ENCODE peak calls at places on chromosomes 13 and 19, in four cellular contexts. S is neuronal stem cell, F is IMR-90, U is mesenchymal stem cell. E is an unnamed sample.

GRCh38 chr19:51702754-51703654 is 9.9 kb downstream of the SPACA6 start:
- DNase-seq in S (no peak), F (no peak), U (peak; percentile 28), E (peak; percentile 91)

GRCh38 chr19:31378404-31378803 is 29.2 kb upstream of the TSHZ3 start:
- DNase-seq in S (no peak), F (peak; percentile 95), U (peak; percentile 92), E (no peak)

GRCh38 chr19:22052644-22053013 is 345 bp downstream of the ZNF257 start:
- DNase-seq in S (no peak), F (no peak), U (no peak), E (no peak)

GRCh38 chr13:37621811-37622361 is 23.3 kb upstream of the POSTN start:
- DNase-seq in S (no peak), F (peak; percentile 84), U (peak; percentile 79), E (no peak)

GRCh38 chr13:23292596-23292995 is 111.8 kb downstream of the SGCG start:
- DNase-seq in S (no peak), F (no peak), U (no peak), E (no peak)

GRCh38 chr19:15452111-15453047 is 2.6 kb upstream of the WIZ start:
- DNase-seq in S (peak; percentile 86), F (peak; percentile 58), U (peak; percentile 90), E (peak; percentile 91)

GRCh38 chr19:54436031-54436523 is 12.9 kb upstream of the LENG8 start:
- DNase-seq in S (no peak), F (no peak), U (no peak), E (no peak)

GRCh38 chr19:43506629-43507028 is 2.1 kb upstream of the PHLDB3 start:
- DNase-seq in S (no peak), F (no peak), U (no peak), E (no peak)

GRCh38 chr13:40103864-40104263 is 448.4 kb downstream of the COG6 start:
- DNase-seq in S (no peak), F (no peak), U (no peak), E (no peak)

GRCh38 chr19:3625996-3626472 is 556 bp downstream of the CACTIN start:
- DNase-seq in S (no peak), F (no peak), U (peak; percentile 35), E (peak; percentile 18)
- H4K8ac ChIP-seq in S (no peak overlapping the region), F (peak overlapping the region; percentile 100), U (no peak overlapping the region), E (no peak overlapping the region)

DNA sequence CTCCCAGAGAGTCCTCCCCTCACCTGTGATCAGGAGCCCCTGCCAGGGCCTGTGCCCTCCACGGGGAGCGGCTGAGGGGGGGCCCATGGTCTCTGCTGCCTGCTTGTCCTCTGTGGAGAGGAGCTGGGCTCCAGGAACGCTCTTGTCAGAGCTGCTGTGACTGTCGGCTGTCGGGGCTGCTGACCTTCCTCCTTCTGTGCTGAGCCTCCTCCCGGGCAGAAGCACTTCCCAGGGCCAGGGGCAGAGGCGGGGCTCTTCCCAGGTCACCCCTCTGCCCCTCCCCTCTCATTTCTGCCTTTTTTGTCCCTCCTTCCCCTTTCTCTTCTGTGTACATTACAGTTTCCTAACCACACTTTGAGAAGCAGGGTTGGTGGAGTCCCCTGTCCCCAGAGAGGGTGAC is at the start of gene CEACAM4:
- DNase-seq in S (no peak), F (no peak), U (no peak), E (no peak)
- H3K27me3 ChIP-seq in S (no peaks in the 10 kb centered on the region), F (peaks cover 2% of the 10 kb centered on the region), U (peaks cover 46% of the 10 kb centered on the region), E (no peaks in the 10 kb centered on the region)

DNA sequence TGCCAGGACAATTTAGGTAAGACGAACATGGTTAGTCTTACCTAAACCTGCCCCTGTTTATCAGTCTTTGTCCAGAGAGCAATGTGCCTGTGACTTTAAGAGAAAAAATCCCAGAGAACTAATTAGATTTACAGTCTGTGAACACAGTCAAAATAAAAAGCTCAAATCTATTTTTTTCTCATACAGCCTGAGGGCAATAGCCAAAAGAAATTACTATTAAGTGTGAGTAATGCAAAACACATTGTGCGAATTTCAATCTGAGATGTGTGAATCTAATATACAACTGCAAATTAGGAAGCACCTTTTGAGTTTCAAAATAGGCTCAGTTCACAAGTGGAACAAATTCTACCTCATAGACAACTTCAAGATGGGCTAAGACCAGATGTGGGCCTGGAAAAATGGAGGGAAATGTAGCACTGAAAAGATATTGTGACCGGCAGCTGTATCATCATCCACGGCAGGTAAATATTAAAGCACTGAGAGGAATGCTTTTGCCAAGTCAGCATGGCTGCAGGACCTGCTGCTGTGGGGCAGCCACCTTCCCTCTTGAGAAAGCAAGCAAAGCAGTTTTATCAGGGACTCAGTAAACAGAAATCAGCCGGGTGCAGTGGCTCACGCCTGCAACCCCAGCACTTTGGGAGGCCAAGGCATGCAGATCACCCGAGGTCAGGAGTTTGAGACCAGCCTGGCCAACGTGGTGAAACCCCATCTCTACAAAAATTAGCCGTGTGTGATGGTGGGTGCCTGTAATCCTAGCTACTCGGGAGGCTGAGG is 114.8 kb downstream of the KATNAL1 start:
- DNase-seq in S (no peak), F (no peak), U (no peak), E (no peak)
- H3K9ac ChIP-seq in S (no peak overlapping the region), F (no peak overlapping the region), U (no peak overlapping the region), E (no peak overlapping the region)

DNA sequence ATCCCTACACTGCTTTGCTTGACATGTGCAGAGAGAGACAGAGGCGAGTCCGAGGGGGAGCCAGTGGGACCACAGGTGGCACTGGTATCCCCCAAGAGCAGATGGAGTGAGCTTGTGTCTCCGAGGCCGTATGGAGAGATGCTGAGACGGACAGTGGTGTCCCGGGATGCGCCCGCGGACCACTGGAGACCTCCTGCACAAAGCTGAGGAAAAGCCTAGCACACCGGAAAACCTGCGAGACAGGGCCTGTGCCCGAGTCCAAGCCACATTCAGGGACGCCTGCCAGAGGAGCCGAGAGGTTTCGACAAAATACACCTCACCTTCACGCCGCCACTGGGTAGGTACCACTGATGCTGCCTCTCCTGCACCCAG is 66.0 kb upstream of the ZNF527 start:
- DNase-seq in S (no peak), F (no peak), U (no peak), E (no peak)
- H4K8ac ChIP-seq in S (no peak overlapping the region), F (no peak overlapping the region), U (no peak overlapping the region), E (no peak overlapping the region)

DNA sequence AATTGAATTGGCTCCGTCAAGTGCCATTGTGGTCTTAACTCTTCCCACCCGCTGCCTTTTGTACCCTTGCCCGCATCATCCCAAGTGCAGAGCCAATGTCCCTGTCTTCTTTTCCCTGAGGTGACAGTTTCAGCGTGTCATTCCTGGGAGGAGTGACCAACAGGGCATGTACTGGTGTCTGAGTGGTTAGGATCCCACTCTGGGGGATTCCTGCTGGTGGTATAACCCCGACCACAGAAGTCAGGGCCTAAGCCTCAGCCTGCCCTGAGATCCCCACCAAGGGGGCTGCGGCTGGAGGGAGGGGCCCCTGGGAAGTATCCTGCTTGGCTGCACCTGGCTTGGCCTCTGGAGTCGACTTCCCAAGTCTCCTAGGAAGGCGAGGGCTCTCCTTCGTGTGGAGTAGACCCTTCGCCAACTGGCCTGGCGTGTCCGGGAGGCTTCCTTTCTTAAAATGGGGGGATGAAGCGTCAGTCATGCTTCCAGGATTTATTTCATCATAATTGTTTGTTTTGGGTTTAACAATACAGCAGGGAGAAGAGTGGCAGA is 40.6 kb downstream of the NFIX start:
- DNase-seq in S (no peak), F (no peak), U (no peak), E (no peak)
- H3K27me3 ChIP-seq in S (no peaks in the 10 kb centered on the region), F (no peaks in the 10 kb centered on the region), U (no peaks in the 10 kb centered on the region), E (peaks cover 3% of the 10 kb centered on the region)

GRCh38 chr19:3060852-3061182 is 1.5 kb downstream of the TLE5 start:
- DNase-seq in S (no peak), F (no peak), U (no peak), E (no peak)
- H3K9ac ChIP-seq in S (no peak overlapping the region), F (peak overlapping the region; percentile 91), U (peak overlapping the region; percentile 88), E (peak overlapping the region; percentile 88)

DNA sequence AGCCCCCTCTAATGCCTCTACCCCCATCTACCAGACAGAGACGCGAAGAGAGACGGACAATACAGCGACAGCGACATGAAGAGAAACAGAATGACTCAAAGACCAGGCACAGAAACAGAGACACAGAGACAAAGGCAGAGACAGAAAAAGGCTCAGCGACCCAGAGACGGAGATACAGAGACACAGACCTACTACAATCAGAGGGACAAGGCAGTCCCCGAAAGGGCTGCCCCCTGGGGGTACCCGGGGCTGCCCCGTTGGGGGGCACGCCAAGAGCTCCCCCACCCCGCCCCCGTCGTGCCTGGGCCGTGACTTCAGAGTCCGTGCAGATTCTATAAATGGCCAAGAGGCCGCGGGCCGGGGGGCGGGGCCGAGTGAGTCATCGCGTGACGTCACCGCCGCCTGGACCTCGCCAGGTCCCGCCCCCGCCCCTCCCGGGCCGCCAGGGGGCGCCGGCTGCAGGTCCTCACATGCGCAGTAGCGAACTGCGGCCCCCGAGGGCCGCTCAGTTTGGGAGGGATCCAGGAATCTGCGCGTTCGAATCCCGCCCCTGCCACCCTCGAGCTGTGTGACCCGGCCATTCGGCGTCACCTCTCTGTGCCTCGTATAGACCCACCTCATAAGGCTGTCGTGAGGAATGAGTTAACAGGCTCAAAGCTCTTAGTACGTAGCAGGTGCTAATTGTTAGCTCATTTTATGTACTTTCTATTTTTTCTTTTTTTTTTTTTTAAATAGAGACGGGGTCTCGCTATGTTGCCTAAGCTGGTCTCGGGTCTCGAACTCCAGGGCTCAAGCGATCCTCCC is 2.7 kb upstream of the CNN1 start:
- DNase-seq in S (peak; percentile 90), F (peak; percentile 88), U (peak; percentile 91), E (peak; percentile 93)
- H4K8ac ChIP-seq in S (peak overlapping the region; percentile 99), F (peak overlapping the region; percentile 98), U (peak overlapping the region; percentile 97), E (peak overlapping the region; percentile 83)

E was measured in mesendoderm.